ENCODE peak calls at places on chromosomes 1 and 21, in six cellular contexts. I, P, R, T, V and L are unnamed samples.

GRCh38 chr1:6991271-6991670 is 206.0 kb downstream of the CAMTA1 start:
- DNase-seq in P (no peak), T (peak), I (peak), R (peak), V (no peak), L (no peak)

GRCh38 chr1:244614879-244615278 is 38.0 kb upstream of the DESI2 start:
- DNase-seq in P (no peak), I (no peak), T (no peak), R (no peak), V (no peak), L (no peak)

GRCh38 chr1:38835230-38835827 is 24.2 kb downstream of the RRAGC start:
- DNase-seq in V (peak), P (peak), R (peak), T (peak), I (peak), L (no peak)

GRCh38 chr21:21751286-21751685 is 753.1 kb downstream of the NCAM2 start:
- DNase-seq in T (no peak), V (no peak), R (no peak), P (no peak), I (no peak), L (no peak)

GRCh38 chr1:66686406-66686805 is 65.9 kb upstream of the DYNLT5 start:
- DNase-seq in V (no peak), P (no peak), R (no peak), I (no peak), T (no peak), L (no peak)

GRCh38 chr1:62180649-62181048 is 14.0 kb upstream of the L1TD1 start:
- DNase-seq in I (no peak), P (no peak), V (no peak), T (peak), R (no peak), L (no peak)

GRCh38 chr1:6218380-6218779 is 12.5 kb downstream of the RNF207 start:
- DNase-seq in R (no peak), I (no peak), P (no peak), T (no peak), V (no peak), L (no peak)

GRCh38 chr1:24155011-24155782 is 12.3 kb upstream of the IL22RA1 start:
- DNase-seq in P (no peak), T (peak), V (peak), R (peak), I (no peak), L (no peak)

GRCh38 chr21:41711416-41712023 is 55.3 kb downstream of the RIPK4 start:
- DNase-seq in V (no peak), T (no peak), I (no peak), R (no peak), P (no peak), L (no peak)

GRCh38 chr21:41866274-41866809 is 12.8 kb downstream of the PRDM15 start:
- DNase-seq in P (no peak), R (no peak), V (no peak), I (no peak), T (no peak), L (no peak)

GRCh38 chr1:161038523-161039153 is at the start of gene TSTD1:
- DNase-seq in P (peak), I (no peak), R (no peak), T (peak), V (peak), L (no peak)

GRCh38 chr1:230939806-230940489 is 38.7 kb downstream of the TTC13 start:
- DNase-seq in P (no peak), I (no peak), T (no peak), V (no peak), R (no peak), L (no peak)

GRCh38 chr1:104699433-104699832 is 949.7 kb downstream of the AMY1C start:
- DNase-seq in V (no peak), I (no peak), P (no peak), R (no peak), T (no peak), L (no peak)

GRCh38 chr1:244349103-244349531 is 102.6 kb downstream of the ADSS2 start:
- DNase-seq in R (peak), T (peak), P (no peak), V (peak), I (peak), L (no peak)

GRCh38 chr1:210855440-210855839 is 278.5 kb downstream of the KCNH1 start:
- DNase-seq in T (no peak), V (no peak), R (no peak), I (no peak), P (no peak), L (no peak)

GRCh38 chr1:43554444-43554992 is 23.8 kb downstream of the PTPRF start:
- DNase-seq in P (peak), V (peak), R (peak), I (peak), T (peak), L (no peak)

GRCh38 chr1:31431351-31431750 is 18.3 kb downstream of the SERINC2 start:
- DNase-seq in V (no peak), P (no peak), R (no peak), I (no peak), T (no peak), L (no peak)

GRCh38 chr1:1373051-1373450 is 2.0 kb downstream of the AURKAIP1 start:
- DNase-seq in T (no peak), R (no peak), I (no peak), V (no peak), P (no peak), L (no peak)

GRCh38 chr21:33682992-33683627 is 40.8 kb downstream of the ITSN1 start:
- DNase-seq in I (peak), V (no peak), T (peak), P (no peak), R (peak), L (no peak)

GRCh38 chr1:181763736-181764135 is 280.4 kb downstream of the CACNA1E start:
- DNase-seq in I (no peak), T (no peak), P (no peak), R (no peak), V (no peak), L (no peak)

GRCh38 chr1:93616996-93617669 is 64.5 kb downstream of the BCAR3 start:
- DNase-seq in V (no peak), R (peak), I (no peak), P (no peak), T (no peak), L (no peak)

GRCh38 chr1:191290441-191290840 is 812.8 kb upstream of the BRINP3 start:
- DNase-seq in V (no peak), I (no peak), P (no peak), T (no peak), R (peak), L (no peak)

GRCh38 chr1:90946630-90947029 is 75.2 kb downstream of the ZNF644 start:
- DNase-seq in I (no peak), V (no peak), T (no peak), P (no peak), R (no peak), L (no peak)

GRCh38 chr1:231724876-231725647 is 98.5 kb downstream of the DISC1 start:
- DNase-seq in I (peak), V (peak), T (peak), R (peak), P (no peak), L (no peak)

DNA sequence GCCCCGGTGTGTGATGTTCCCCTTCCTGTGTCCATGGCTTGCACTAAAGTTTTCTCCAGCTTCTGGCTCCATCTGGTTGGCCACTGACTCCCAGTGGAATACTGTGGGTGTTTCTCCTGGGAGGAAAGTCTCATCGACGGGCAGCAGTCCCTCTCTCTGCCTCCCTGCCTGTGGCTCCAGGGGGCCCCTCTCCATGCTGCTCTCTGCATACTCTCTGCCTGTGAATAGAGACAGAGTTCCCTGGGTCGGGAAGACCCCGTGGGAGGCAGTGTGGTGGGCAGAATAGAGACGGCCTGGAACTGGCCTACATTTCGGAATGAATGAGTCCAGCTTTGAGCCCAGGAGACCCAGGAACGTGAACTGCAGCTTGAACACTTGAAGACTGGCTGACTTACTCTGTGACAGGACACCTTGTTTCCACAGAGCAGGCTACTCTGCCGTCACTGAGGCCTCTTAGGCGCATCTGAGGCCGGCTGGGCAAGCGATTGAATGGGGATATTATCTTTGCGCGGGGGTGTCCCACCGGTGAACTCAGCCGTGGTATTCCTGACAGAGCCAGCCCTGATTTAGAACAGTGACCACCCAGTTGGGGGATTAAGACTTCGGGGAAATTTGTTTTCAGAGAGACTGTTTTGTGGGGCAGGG is 64.1 kb downstream of the KIF21B start:
- DNase-seq in T (no peak), P (no peak), V (peak), R (no peak), I (no peak), L (no peak)
- TF ChIP-seq CTCF in T (no peak), P (no peak), V (no peak), R (no peak), I (no peak), L (no peak)

DNA sequence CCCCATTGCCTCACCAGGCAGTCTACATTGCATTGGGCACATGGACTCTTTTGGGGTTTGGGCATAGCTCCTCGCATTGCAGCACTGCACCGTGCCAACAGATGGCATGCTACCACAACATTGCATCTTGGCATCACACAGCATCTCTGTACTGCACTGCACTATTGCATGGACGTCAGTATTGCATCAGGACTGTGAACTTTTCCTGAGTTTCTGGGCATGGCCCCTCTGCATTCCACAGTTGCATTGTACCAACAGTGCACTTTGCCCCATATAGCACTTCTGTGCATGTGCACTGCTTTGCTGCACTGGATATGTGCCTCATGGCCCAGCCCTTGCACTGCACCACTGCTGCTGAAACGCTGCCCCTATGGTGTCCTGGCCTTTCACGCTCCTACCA is 9.6 kb downstream of the PTPRU start:
- DNase-seq in T (peak), V (no peak), I (peak), R (peak), P (no peak), L (no peak)
- TF ChIP-seq CTCF in T (peak), V (peak), I (peak), R (peak), P (no peak), L (no peak)

GRCh38 chr1:33296824-33297223 is 24.1 kb downstream of the A3GALT2 start:
- DNase-seq in I (no peak), T (no peak), V (no peak), R (no peak), P (no peak), L (no peak)

GRCh38 chr1:33299461-33300155 is 21.3 kb downstream of the A3GALT2 start:
- DNase-seq in T (no peak), R (no peak), I (no peak), V (no peak), P (no peak), L (no peak)

GRCh38 chr1:33300673-33301072 is 20.2 kb downstream of the A3GALT2 start:
- DNase-seq in V (no peak), P (no peak), T (no peak), I (peak), R (no peak), L (no peak)

GRCh38 chr1:33297911-33298622 is 22.8 kb downstream of the A3GALT2 start:
- DNase-seq in T (no peak), I (no peak), P (no peak), V (no peak), R (no peak), L (no peak)

GRCh38 chr1:33298623-33299277 is 22.1 kb downstream of the A3GALT2 start:
- DNase-seq in R (peak), P (peak), I (peak), V (peak), T (peak), L (no peak)
- TF ChIP-seq CTCF in R (peak), P (peak), I (peak), V (peak), T (peak), L (peak)

DNA sequence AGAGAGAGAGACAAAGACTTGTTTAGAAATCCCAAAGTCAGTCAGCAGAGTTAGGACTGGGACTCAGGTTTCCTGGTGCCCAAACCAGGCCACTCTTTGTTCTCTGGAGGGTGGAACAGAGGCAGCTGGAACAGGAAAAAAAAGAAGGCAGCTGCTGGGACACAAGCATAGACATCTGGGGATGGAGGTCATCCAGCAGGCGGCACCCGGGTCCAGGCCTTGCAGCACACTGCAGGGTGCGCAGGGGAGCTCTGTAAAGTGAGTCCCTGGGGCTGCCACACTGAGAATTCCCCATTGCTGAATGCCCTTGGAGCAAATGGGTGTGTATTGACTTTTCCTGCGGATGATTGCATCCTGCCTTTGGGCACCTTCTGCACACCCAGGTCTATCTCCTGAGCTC is 222.9 kb upstream of the CSF3R start:
- DNase-seq in R (peak), V (no peak), P (no peak), I (no peak), T (no peak), L (no peak)
- TF ChIP-seq CTCF in R (no peak), V (peak), P (no peak), I (no peak), T (no peak), L (no peak)